ENCODE peak calls at places on chromosomes 2 and 18, in six cellular contexts. One of them, this sample, is unnamed.
A peak's percentile ranks its signal among the peaks of the same experiment; 100 is the strongest.

GRCh38 chr2:106107509-106108131 is 86.5 kb downstream of the UXS1 start:
- DNase-seq in CD8-positive, alpha-beta memory T cell: peak; percentile 61
- DNase-seq in neuronal stem cell: no peak
- DNase-seq in CD4-positive, alpha-beta T cell: no peak
- DNase-seq in transverse colon: no peak
- DNase-seq in body of pancreas: no peak
- DNase-seq in this sample: peak; percentile 31

GRCh38 chr2:12289105-12289802 is 427.5 kb upstream of the TRIB2 start:
- DNase-seq in CD4-positive, alpha-beta T cell: no peak
- DNase-seq in CD8-positive, alpha-beta memory T cell: no peak
- DNase-seq in body of pancreas: no peak
- DNase-seq in neuronal stem cell: no peak
- DNase-seq in transverse colon: no peak
- DNase-seq in this sample: no peak

GRCh38 chr2:53636616-53637015 is 131.0 kb upstream of the CHAC2 start:
- DNase-seq in CD8-positive, alpha-beta memory T cell: no peak
- DNase-seq in CD4-positive, alpha-beta T cell: no peak
- DNase-seq in transverse colon: no peak
- DNase-seq in body of pancreas: no peak
- DNase-seq in neuronal stem cell: no peak
- DNase-seq in this sample: no peak

GRCh38 chr18:77102246-77103040 is 30.1 kb downstream of the MBP start:
- DNase-seq in transverse colon: no peak
- DNase-seq in body of pancreas: no peak
- DNase-seq in CD8-positive, alpha-beta memory T cell: no peak
- DNase-seq in neuronal stem cell: no peak
- DNase-seq in CD4-positive, alpha-beta T cell: no peak
- DNase-seq in this sample: no peak

GRCh38 chr2:154477319-154477718 is 221.2 kb upstream of the KCNJ3 start:
- DNase-seq in body of pancreas: no peak
- DNase-seq in transverse colon: no peak
- DNase-seq in neuronal stem cell: no peak
- DNase-seq in CD8-positive, alpha-beta memory T cell: no peak
- DNase-seq in CD4-positive, alpha-beta T cell: no peak
- DNase-seq in this sample: no peak

GRCh38 chr2:46717733-46718121 is 197.9 kb downstream of the MCFD2 start:
- DNase-seq in transverse colon: no peak
- DNase-seq in neuronal stem cell: no peak
- DNase-seq in CD4-positive, alpha-beta T cell: no peak
- DNase-seq in CD8-positive, alpha-beta memory T cell: no peak
- DNase-seq in body of pancreas: no peak
- DNase-seq in this sample: no peak

GRCh38 chr2:191311156-191311555 is 66.0 kb downstream of the MYO1B start:
- DNase-seq in neuronal stem cell: no peak
- DNase-seq in CD4-positive, alpha-beta T cell: no peak
- DNase-seq in transverse colon: no peak
- DNase-seq in body of pancreas: no peak
- DNase-seq in CD8-positive, alpha-beta memory T cell: no peak
- DNase-seq in this sample: no peak

GRCh38 chr2:120465701-120465988 is 119.7 kb downstream of the INHBB start:
- DNase-seq in neuronal stem cell: no peak
- DNase-seq in transverse colon: no peak
- DNase-seq in body of pancreas: no peak
- DNase-seq in CD4-positive, alpha-beta T cell: no peak
- DNase-seq in CD8-positive, alpha-beta memory T cell: no peak
- DNase-seq in this sample: no peak

GRCh38 chr2:140892429-140892828 is 1238.4 kb downstream of the LRP1B start:
- DNase-seq in neuronal stem cell: no peak
- DNase-seq in body of pancreas: no peak
- DNase-seq in CD8-positive, alpha-beta memory T cell: no peak
- DNase-seq in CD4-positive, alpha-beta T cell: no peak
- DNase-seq in transverse colon: no peak
- DNase-seq in this sample: no peak

GRCh38 chr2:38016177-38016576 is 59.8 kb downstream of the CYP1B1 start:
- DNase-seq in body of pancreas: no peak
- DNase-seq in CD4-positive, alpha-beta T cell: no peak
- DNase-seq in CD8-positive, alpha-beta memory T cell: no peak
- DNase-seq in neuronal stem cell: no peak
- DNase-seq in transverse colon: no peak
- DNase-seq in this sample: no peak

GRCh38 chr18:40133253-40133652 is 1821.8 kb upstream of the PIK3C3 start:
- DNase-seq in CD8-positive, alpha-beta memory T cell: no peak
- DNase-seq in CD4-positive, alpha-beta T cell: no peak
- DNase-seq in body of pancreas: no peak
- DNase-seq in transverse colon: no peak
- DNase-seq in neuronal stem cell: no peak
- DNase-seq in this sample: no peak

GRCh38 chr18:55150001-55150400 is 190.7 kb upstream of the CCDC68 start:
- DNase-seq in CD8-positive, alpha-beta memory T cell: no peak
- DNase-seq in body of pancreas: no peak
- DNase-seq in CD4-positive, alpha-beta T cell: no peak
- DNase-seq in neuronal stem cell: no peak
- DNase-seq in transverse colon: no peak
- DNase-seq in this sample: no peak

GRCh38 chr2:36530983-36531354 is 67.0 kb downstream of the FEZ2 start:
- DNase-seq in neuronal stem cell: no peak
- DNase-seq in CD4-positive, alpha-beta T cell: no peak
- DNase-seq in CD8-positive, alpha-beta memory T cell: no peak
- DNase-seq in transverse colon: no peak
- DNase-seq in body of pancreas: peak; percentile 10
- DNase-seq in this sample: no peak

GRCh38 chr2:131431336-131431735 is 44.6 kb upstream of the TUBA3D start:
- DNase-seq in CD4-positive, alpha-beta T cell: no peak
- DNase-seq in body of pancreas: no peak
- DNase-seq in transverse colon: no peak
- DNase-seq in neuronal stem cell: no peak
- DNase-seq in CD8-positive, alpha-beta memory T cell: no peak
- DNase-seq in this sample: no peak

GRCh38 chr18:74745658-74746403 is 148.2 kb downstream of the ZNF407 start:
- DNase-seq in body of pancreas: no peak
- DNase-seq in CD8-positive, alpha-beta memory T cell: no peak
- DNase-seq in neuronal stem cell: no peak
- DNase-seq in CD4-positive, alpha-beta T cell: no peak
- DNase-seq in transverse colon: no peak
- DNase-seq in this sample: no peak

GRCh38 chr2:133138693-133139092 is 429.6 kb downstream of the NCKAP5 start:
- DNase-seq in transverse colon: no peak
- DNase-seq in CD8-positive, alpha-beta memory T cell: no peak
- DNase-seq in neuronal stem cell: no peak
- DNase-seq in CD4-positive, alpha-beta T cell: no peak
- DNase-seq in body of pancreas: no peak
- DNase-seq in this sample: no peak

GRCh38 chr2:67036446-67036845 is 360.7 kb upstream of the ETAA1 start:
- DNase-seq in CD8-positive, alpha-beta memory T cell: no peak
- DNase-seq in transverse colon: no peak
- DNase-seq in body of pancreas: no peak
- DNase-seq in CD4-positive, alpha-beta T cell: no peak
- DNase-seq in neuronal stem cell: no peak
- DNase-seq in this sample: no peak

GRCh38 chr18:68428026-68428425 is 286.9 kb downstream of the TMX3 start:
- DNase-seq in CD4-positive, alpha-beta T cell: no peak
- DNase-seq in neuronal stem cell: no peak
- DNase-seq in transverse colon: no peak
- DNase-seq in CD8-positive, alpha-beta memory T cell: no peak
- DNase-seq in body of pancreas: no peak
- DNase-seq in this sample: no peak

GRCh38 chr2:15142069-15142689 is 419.0 kb downstream of the NBAS start:
- DNase-seq in transverse colon: peak; percentile 17
- DNase-seq in CD4-positive, alpha-beta T cell: peak; percentile 48
- DNase-seq in neuronal stem cell: no peak
- DNase-seq in CD8-positive, alpha-beta memory T cell: peak; percentile 76
- DNase-seq in body of pancreas: peak; percentile 13
- DNase-seq in this sample: peak; percentile 16

GRCh38 chr2:48531141-48531648 is 1.2 kb downstream of the STON1 start:
- DNase-seq in transverse colon: no peak
- DNase-seq in body of pancreas: no peak
- DNase-seq in CD8-positive, alpha-beta memory T cell: no peak
- DNase-seq in CD4-positive, alpha-beta T cell: no peak
- DNase-seq in neuronal stem cell: peak; percentile 42
- DNase-seq in this sample: no peak

GRCh38 chr2:189152476-189152875 is 27.1 kb downstream of the COL5A2 start:
- DNase-seq in CD4-positive, alpha-beta T cell: no peak
- DNase-seq in transverse colon: no peak
- DNase-seq in body of pancreas: no peak
- DNase-seq in CD8-positive, alpha-beta memory T cell: no peak
- DNase-seq in neuronal stem cell: no peak
- DNase-seq in this sample: no peak

GRCh38 chr2:112187805-112188596 is 49.8 kb downstream of the FBLN7 start:
- DNase-seq in CD8-positive, alpha-beta memory T cell: peak; percentile 86
- DNase-seq in CD4-positive, alpha-beta T cell: peak; percentile 70
- DNase-seq in transverse colon: peak; percentile 22
- DNase-seq in neuronal stem cell: no peak
- DNase-seq in body of pancreas: peak; percentile 10
- DNase-seq in this sample: peak; percentile 61

GRCh38 chr2:191521608-191522208 is 156.2 kb upstream of the NABP1 start:
- DNase-seq in CD8-positive, alpha-beta memory T cell: no peak
- DNase-seq in CD4-positive, alpha-beta T cell: no peak
- DNase-seq in transverse colon: no peak
- DNase-seq in body of pancreas: no peak
- DNase-seq in neuronal stem cell: no peak
- DNase-seq in this sample: no peak

GRCh38 chr2:28745225-28745624 is 6.4 kb upstream of the PPP1CB start:
- DNase-seq in body of pancreas: no peak
- DNase-seq in CD8-positive, alpha-beta memory T cell: no peak
- DNase-seq in CD4-positive, alpha-beta T cell: no peak
- DNase-seq in transverse colon: no peak
- DNase-seq in neuronal stem cell: no peak
- DNase-seq in this sample: no peak

GRCh38 chr18:67731853-67732252 is 215.3 kb upstream of the DSEL start:
- DNase-seq in body of pancreas: no peak
- DNase-seq in CD4-positive, alpha-beta T cell: no peak
- DNase-seq in CD8-positive, alpha-beta memory T cell: no peak
- DNase-seq in neuronal stem cell: no peak
- DNase-seq in transverse colon: no peak
- DNase-seq in this sample: no peak

GRCh38 chr2:189580267-189580661 is 322 bp downstream of the SLC40A1 start:
- DNase-seq in body of pancreas: peak; percentile 28
- DNase-seq in transverse colon: peak; percentile 37
- DNase-seq in CD4-positive, alpha-beta T cell: peak; percentile 17
- DNase-seq in neuronal stem cell: no peak
- DNase-seq in CD8-positive, alpha-beta memory T cell: peak; percentile 47
- DNase-seq in this sample: no peak

GRCh38 chr2:70140978-70141753 is 49.7 kb downstream of the C2orf42 start:
- DNase-seq in CD4-positive, alpha-beta T cell: peak; percentile 41
- DNase-seq in transverse colon: peak; percentile 71
- DNase-seq in neuronal stem cell: no peak
- DNase-seq in body of pancreas: peak; percentile 92
- DNase-seq in CD8-positive, alpha-beta memory T cell: peak; percentile 84
- DNase-seq in this sample: no peak

DNA sequence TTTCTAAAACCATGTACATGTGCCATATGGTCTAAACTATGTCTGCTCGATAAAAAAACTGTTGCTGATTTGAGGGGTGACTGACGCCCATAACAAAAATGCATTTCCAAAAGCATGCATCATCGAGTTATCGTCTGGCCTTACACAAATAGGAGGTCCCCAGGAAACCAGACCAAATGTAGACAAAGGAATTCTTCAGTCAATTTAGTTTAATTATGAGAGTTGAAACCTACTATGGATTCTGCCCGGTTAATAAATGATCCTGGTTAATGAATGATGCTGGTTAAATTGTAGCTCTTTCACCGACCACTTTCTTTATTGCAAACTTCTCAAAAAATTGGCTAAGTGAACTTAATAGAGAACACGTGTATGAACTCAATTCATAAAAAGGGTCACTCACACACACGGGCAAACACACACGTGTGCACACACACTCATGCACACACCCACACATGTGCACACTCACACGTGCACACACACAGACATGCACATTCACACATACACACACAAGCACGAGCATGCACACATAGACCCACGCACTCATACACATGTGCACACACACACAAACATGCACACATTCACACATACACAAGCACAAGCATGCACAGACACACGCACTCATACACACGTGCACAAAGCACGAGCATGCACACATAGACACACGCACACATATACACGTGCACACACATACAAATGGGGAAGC is 59.0 kb upstream of the SALL3 start:
- DNase-seq in CD8-positive, alpha-beta memory T cell: no peak
- DNase-seq in CD4-positive, alpha-beta T cell: no peak
- DNase-seq in neuronal stem cell: no peak
- DNase-seq in body of pancreas: no peak
- DNase-seq in transverse colon: no peak
- DNase-seq in this sample: no peak
- H3K9me3 ChIP-seq in CD8-positive, alpha-beta memory T cell: no peaks in the 10 kb centered on the region
- H3K9me3 ChIP-seq in CD4-positive, alpha-beta T cell: no peaks in the 10 kb centered on the region
- H3K9me3 ChIP-seq in neuronal stem cell: no peaks in the 10 kb centered on the region
- H3K9me3 ChIP-seq in body of pancreas: no peaks in the 10 kb centered on the region
- H3K9me3 ChIP-seq in transverse colon: no peaks in the 10 kb centered on the region
- H3K9me3 ChIP-seq in this sample: no peaks in the 10 kb centered on the region

DNA sequence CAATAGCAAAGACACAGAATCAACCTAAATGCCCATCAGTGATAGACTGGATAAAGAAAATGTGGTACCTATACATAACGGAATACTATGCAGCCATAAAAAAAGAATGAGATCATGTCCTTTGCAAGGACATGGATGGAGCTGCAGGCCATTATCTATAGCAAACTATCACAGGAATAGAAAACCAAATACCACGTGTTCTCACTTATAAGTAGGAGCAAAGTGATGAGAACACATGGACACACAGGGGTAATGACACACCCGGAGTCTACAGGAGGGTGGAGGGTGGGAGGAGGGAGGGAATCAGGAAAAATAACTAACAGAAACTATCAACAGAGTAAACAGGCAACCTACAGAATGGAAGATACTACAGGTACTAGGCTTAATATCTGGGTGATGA is 46.6 kb upstream of the MAL start:
- DNase-seq in neuronal stem cell: no peak
- DNase-seq in CD4-positive, alpha-beta T cell: no peak
- DNase-seq in body of pancreas: no peak
- DNase-seq in transverse colon: no peak
- DNase-seq in CD8-positive, alpha-beta memory T cell: no peak
- DNase-seq in this sample: no peak
- H3K9me3 ChIP-seq in neuronal stem cell: no peaks in the 10 kb centered on the region
- H3K9me3 ChIP-seq in CD4-positive, alpha-beta T cell: no peaks in the 10 kb centered on the region
- H3K9me3 ChIP-seq in body of pancreas: no peaks in the 10 kb centered on the region
- H3K9me3 ChIP-seq in transverse colon: no peaks in the 10 kb centered on the region
- H3K9me3 ChIP-seq in CD8-positive, alpha-beta memory T cell: no peaks in the 10 kb centered on the region
- H3K9me3 ChIP-seq in this sample: no peaks in the 10 kb centered on the region

DNA sequence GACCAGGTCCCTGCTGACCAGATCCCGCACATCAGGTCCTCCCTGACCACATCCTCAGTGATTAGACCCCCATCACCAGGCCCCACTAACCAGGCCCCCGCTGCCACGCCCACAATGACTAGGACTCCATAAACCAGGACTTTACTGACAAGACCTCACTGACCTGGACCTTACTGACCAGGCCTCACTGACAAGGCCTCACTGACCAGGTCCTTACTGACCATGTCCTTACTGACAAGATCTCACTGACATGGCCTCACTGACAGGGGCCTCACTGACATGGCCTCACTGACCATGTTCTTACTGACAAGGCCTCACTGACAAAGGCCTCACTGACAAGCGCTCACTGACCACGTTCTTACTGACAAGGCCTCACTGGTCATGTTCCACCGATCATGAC is 107.9 kb upstream of the TEKT4 start:
- DNase-seq in neuronal stem cell: no peak
- DNase-seq in transverse colon: no peak
- DNase-seq in CD8-positive, alpha-beta memory T cell: no peak
- DNase-seq in CD4-positive, alpha-beta T cell: no peak
- DNase-seq in body of pancreas: no peak
- DNase-seq in this sample: no peak
- H3K9me3 ChIP-seq in neuronal stem cell: no peaks in the 10 kb centered on the region
- H3K9me3 ChIP-seq in transverse colon: no peaks in the 10 kb centered on the region
- H3K9me3 ChIP-seq in CD8-positive, alpha-beta memory T cell: no peaks in the 10 kb centered on the region
- H3K9me3 ChIP-seq in CD4-positive, alpha-beta T cell: no peaks in the 10 kb centered on the region
- H3K9me3 ChIP-seq in body of pancreas: no peaks in the 10 kb centered on the region
- H3K9me3 ChIP-seq in this sample: no peaks in the 10 kb centered on the region

GRCh38 chr2:174364628-174365027 is 29.9 kb downstream of the SP9 start:
- DNase-seq in CD4-positive, alpha-beta T cell: no peak
- DNase-seq in body of pancreas: no peak
- DNase-seq in transverse colon: no peak
- DNase-seq in neuronal stem cell: no peak
- DNase-seq in CD8-positive, alpha-beta memory T cell: no peak
- DNase-seq in this sample: no peak
- H3K9me3 ChIP-seq in CD4-positive, alpha-beta T cell: no peaks in the 10 kb centered on the region
- H3K9me3 ChIP-seq in body of pancreas: no peaks in the 10 kb centered on the region
- H3K9me3 ChIP-seq in transverse colon: no peaks in the 10 kb centered on the region
- H3K9me3 ChIP-seq in neuronal stem cell: peaks cover 30% of the 10 kb centered on the region
- H3K9me3 ChIP-seq in CD8-positive, alpha-beta memory T cell: no peaks in the 10 kb centered on the region
- H3K9me3 ChIP-seq in this sample: no peaks in the 10 kb centered on the region